ENCODE peak calls at places on chromosomes 12 and 14, in nine cellular contexts. J is tibial nerve, T is HCT116, B is A549, K is Peyer's patch, F is osteoblast, N is fibroblast of lung, U is psoas muscle, G is keratinocyte. E is an unnamed sample.

GRCh38 chr12:10119072-10119471 is 10.9 kb downstream of the CLEC7A start:
- DNase-seq in U (no peak), B (no peak), F (no peak), T (no peak), N (no peak), K (no peak), J (no peak), G (no peak), E (no peak)

GRCh38 chr14:27721760-27722159 is 1044.8 kb upstream of the FOXG1 start:
- DNase-seq in K (no peak), N (no peak), G (no peak), U (no peak), B (no peak), F (no peak), J (no peak), T (no peak), E (no peak)

GRCh38 chr14:76926521-76927251 is 100.5 kb downstream of the LRRC74A start:
- DNase-seq in T (no peak), B (no peak), J (peak; percentile 47), N (peak; percentile 37), G (no peak), U (no peak), K (no peak), F (peak; percentile 92), E (peak; percentile 80)

GRCh38 chr14:29310757-29311156 is 544.2 kb downstream of the FOXG1 start:
- DNase-seq in J (no peak), T (no peak), G (no peak), B (no peak), F (peak; percentile 22), K (no peak), U (no peak), N (peak; percentile 86), E (no peak)

GRCh38 chr14:24058951-24059475 is 7.2 kb downstream of the CARMIL3 start:
- DNase-seq in J (no peak), G (no peak), K (no peak), B (no peak), N (no peak), T (no peak), F (peak; percentile 44), U (no peak), E (no peak)

GRCh38 chr12:43329381-43329780 is 222.6 kb downstream of the ADAMTS20 start:
- DNase-seq in J (no peak), K (no peak), G (no peak), T (no peak), N (peak; percentile 76), U (no peak), F (peak; percentile 5), B (no peak), E (no peak)

GRCh38 chr12:102948941-102949352 is 8.5 kb upstream of the ASCL1 start:
- DNase-seq in G (no peak), K (peak; percentile 62), N (peak; percentile 6), T (peak; percentile 23), B (peak; percentile 47), U (peak; percentile 23), J (peak; percentile 40), F (no peak), E (peak; percentile 78)

GRCh38 chr14:74804219-74804825 is 41.2 kb downstream of the YLPM1 start:
- DNase-seq in F (peak; percentile 79), N (peak; percentile 53), J (no peak), T (peak; percentile 33), K (no peak), B (peak; percentile 10), G (no peak), U (no peak), E (peak; percentile 23)

GRCh38 chr14:103696027-103696402 is 19.2 kb downstream of the XRCC3 start:
- DNase-seq in N (no peak), J (no peak), B (no peak), G (no peak), U (no peak), K (no peak), T (no peak), F (peak; percentile 85), E (peak; percentile 80)

GRCh38 chr12:51323966-51324895 is at the start of gene BIN2:
- DNase-seq in F (peak; percentile 60), U (peak; percentile 52), K (peak; percentile 92), G (no peak), J (peak; percentile 22), N (no peak), B (no peak), T (no peak), E (no peak)

GRCh38 chr14:101719045-101719645 is 42.4 kb upstream of the PPP2R5C start:
- DNase-seq in J (no peak), U (no peak), B (no peak), T (no peak), K (peak; percentile 9), F (peak; percentile 29), N (no peak), G (no peak), E (no peak)

GRCh38 chr14:95686935-95687334 is 709 bp downstream of the TCL1B start:
- DNase-seq in T (no peak), K (no peak), F (no peak), G (no peak), U (no peak), J (no peak), B (no peak), N (no peak), E (no peak)

GRCh38 chr12:106089935-106090334 is 48.8 kb downstream of the NUAK1 start:
- DNase-seq in B (no peak), N (no peak), K (no peak), T (no peak), F (no peak), U (peak; percentile 48), J (no peak), G (no peak), E (no peak)

GRCh38 chr12:124841558-124841945 is 22.1 kb downstream of the SCARB1 start:
- DNase-seq in F (peak; percentile 73), J (no peak), B (no peak), G (no peak), T (no peak), U (no peak), N (no peak), K (no peak), E (no peak)

GRCh38 chr12:93292731-93293566 is 84.8 kb upstream of the NUDT4 start:
- DNase-seq in K (no peak), T (no peak), N (peak; percentile 12), J (no peak), F (no peak), U (no peak), B (no peak), G (no peak), E (peak; percentile 68)

GRCh38 chr14:35416108-35416750 is 11.7 kb upstream of the NFKBIA start:
- DNase-seq in N (peak; percentile 24), U (no peak), G (no peak), J (no peak), K (no peak), T (no peak), F (no peak), B (no peak), E (no peak)

GRCh38 chr14:87233266-87233665 is 759.7 kb downstream of the GALC start:
- DNase-seq in N (no peak), J (no peak), B (no peak), G (peak; percentile 13), K (no peak), T (no peak), U (no peak), F (no peak), E (no peak)

GRCh38 chr12:2076196-2076570 is 23.4 kb downstream of the CACNA1C start:
- DNase-seq in G (no peak), B (no peak), F (no peak), N (no peak), K (no peak), T (no peak), U (no peak), J (no peak), E (no peak)

GRCh38 chr14:98955741-98956070 is 316.3 kb downstream of the BCL11B start:
- DNase-seq in F (no peak), N (no peak), K (no peak), G (no peak), B (no peak), J (no peak), T (no peak), U (no peak), E (no peak)

GRCh38 chr12:114769634-114770033 is 85.7 kb upstream of the TBX3 start:
- DNase-seq in N (no peak), F (no peak), G (no peak), J (no peak), B (no peak), K (no peak), U (no peak), T (no peak), E (no peak)

GRCh38 chr12:12608557-12608957 is 3.1 kb upstream of the CREBL2 start:
- DNase-seq in F (peak; percentile 59), J (no peak), B (peak; percentile 28), T (no peak), U (no peak), G (no peak), K (no peak), N (peak; percentile 8), E (no peak)
- TF ChIP-seq CTCF in F (peak; percentile 23), J (no peak), B (peak; percentile 42), T (no peak), U (no peak), G (peak; percentile 40), K (peak; percentile 14), N (no peak), E (peak; percentile 20)

DNA sequence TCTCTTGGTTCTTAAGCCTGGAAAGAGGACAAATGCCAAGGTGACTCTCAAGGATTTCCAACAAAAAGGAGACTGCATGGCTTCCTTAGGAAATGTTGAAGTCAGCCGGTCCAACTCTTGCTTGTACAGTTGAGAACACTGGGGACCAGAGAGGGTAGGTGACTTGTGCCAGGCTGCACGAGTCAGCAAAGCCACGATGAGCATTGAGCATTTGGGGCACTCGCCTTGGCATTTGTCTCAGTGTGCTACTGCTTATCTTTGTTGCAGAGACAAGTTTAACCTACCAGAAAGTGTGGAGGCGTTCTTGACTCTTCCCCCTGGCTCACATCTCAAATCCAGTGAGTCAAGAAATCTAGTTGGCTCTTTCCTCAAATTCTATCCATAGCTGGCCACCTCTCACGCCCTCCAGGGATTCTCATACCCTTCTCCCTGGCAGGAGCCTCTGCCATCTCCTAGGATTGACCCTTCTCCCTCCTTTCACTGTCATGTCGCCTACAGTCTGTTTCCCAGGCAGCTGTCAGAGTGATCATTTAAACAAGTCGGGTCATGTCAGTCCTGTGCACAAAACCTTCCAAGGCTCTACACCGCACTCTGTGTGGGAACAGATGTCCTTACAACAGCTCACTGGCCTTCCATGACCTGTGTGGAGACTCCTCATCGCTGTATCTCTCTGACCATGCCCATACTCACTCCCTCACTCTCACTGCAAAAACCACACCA is 17.2 kb upstream of the KRT83 start:
- DNase-seq in T (no peak), K (no peak), F (peak; percentile 50), U (no peak), G (peak; percentile 15), N (peak; percentile 6), B (no peak), J (no peak), E (no peak)
- H3K4me1 ChIP-seq in T (no peaks in the 10 kb centered on the region), K (no peaks in the 10 kb centered on the region), F (no peaks in the 10 kb centered on the region), U (no peaks in the 10 kb centered on the region), G (peaks cover 12% of the 10 kb centered on the region), N (no peaks in the 10 kb centered on the region), B (peaks cover 21% of the 10 kb centered on the region), J (no peaks in the 10 kb centered on the region), E (no peaks in the 10 kb centered on the region)

GRCh38 chr14:88611878-88612277 is 49.0 kb downstream of the ZC3H14 start:
- DNase-seq in N (peak; percentile 30), K (no peak), F (no peak), G (no peak), U (no peak), J (no peak), T (no peak), B (no peak), E (no peak)
- TF ChIP-seq CTCF in N (no peak), K (no peak), F (no peak), G (no peak), U (no peak), J (no peak), T (peak; percentile 19), B (no peak), E (peak; percentile 14)

GRCh38 chr12:68813242-68813593 is 5.2 kb downstream of the MDM2 start:
- DNase-seq in U (no peak), B (no peak), T (no peak), F (no peak), N (no peak), K (no peak), J (no peak), G (no peak), E (no peak)
- H3K4me1 ChIP-seq in U (peaks cover 37% of the 10 kb centered on the region), B (peaks cover 40% of the 10 kb centered on the region), T (no peaks in the 10 kb centered on the region), F (peaks cover 12% of the 10 kb centered on the region), N (no peaks in the 10 kb centered on the region), K (no peaks in the 10 kb centered on the region), J (peaks cover 9% of the 10 kb centered on the region), G (peaks cover 3% of the 10 kb centered on the region), E (no peaks in the 10 kb centered on the region)